ENCODE peak calls at places on chromosomes 2 and 18, in five cellular contexts. G, X, Z, B and S are unnamed samples.

GRCh38 chr18:48884306-48885235 is 66.2 kb downstream of the SMAD7 start:
- DNase-seq in G (no peak), B (no peak), Z (no peak), X (no peak), S (peak; percentile 57)

GRCh38 chr18:24567199-24567598 is 106.8 kb downstream of the HRH4 start:
- DNase-seq in G (no peak), Z (no peak), B (peak; percentile 31), X (peak; percentile 11), S (no peak)

GRCh38 chr2:37318401-37318800 is 6.2 kb downstream of the PRKD3 start:
- DNase-seq in G (peak; percentile 89), B (no peak), Z (no peak), X (no peak), S (no peak)

GRCh38 chr2:237774811-237775553 is 23.6 kb upstream of the RBM44 start:
- DNase-seq in Z (peak; percentile 83), X (peak; percentile 69), G (peak; percentile 63), B (peak; percentile 72), S (peak; percentile 88)

GRCh38 chr2:216539791-216540241 is 41.2 kb downstream of the RPL37A start:
- DNase-seq in G (no peak), B (peak; percentile 92), Z (no peak), X (peak; percentile 83), S (no peak)

GRCh38 chr18:58169472-58169871 is 125.4 kb downstream of the NEDD4L start:
- DNase-seq in G (no peak), B (no peak), X (no peak), Z (no peak), S (no peak)

GRCh38 chr2:46118656-46119338 is 178.4 kb upstream of the EPAS1 start:
- DNase-seq in Z (no peak), X (peak; percentile 95), B (no peak), G (no peak), S (no peak)

GRCh38 chr2:158586491-158586890 is 129.7 kb downstream of the PKP4 start:
- DNase-seq in G (peak; percentile 94), X (no peak), B (peak; percentile 83), Z (no peak), S (peak; percentile 54)

GRCh38 chr2:105431367-105432088 is 32.7 kb upstream of the FHL2 start:
- DNase-seq in Z (no peak), G (peak; percentile 53), X (no peak), B (no peak), S (peak; percentile 80)

GRCh38 chr2:217370391-217370790 is 510.5 kb upstream of the TNP1 start:
- DNase-seq in Z (no peak), G (no peak), B (peak; percentile 96), X (no peak), S (peak; percentile 85)

GRCh38 chr2:197208029-197208428 is 102.6 kb downstream of the ANKRD44 start:
- DNase-seq in G (no peak), Z (no peak), X (no peak), B (no peak), S (no peak)

GRCh38 chr2:203858176-203858575 is 9.4 kb upstream of the CTLA4 start:
- DNase-seq in X (no peak), G (no peak), Z (peak; percentile 11), B (no peak), S (no peak)

GRCh38 chr2:54629914-54630609 is 93.4 kb upstream of the EML6 start:
- DNase-seq in X (no peak), G (no peak), B (peak; percentile 29), Z (no peak), S (peak; percentile 81)

GRCh38 chr2:171147081-171147480 is 13.6 kb downstream of the TLK1 start:
- DNase-seq in Z (no peak), G (no peak), X (peak; percentile 66), B (peak; percentile 21), S (no peak)

GRCh38 chr2:45904931-45905642 is 253.6 kb downstream of the PRKCE start:
- DNase-seq in X (no peak), B (no peak), G (no peak), Z (no peak), S (peak; percentile 66)

GRCh38 chr2:240255811-240256703 is 115.6 kb upstream of the OTOS start:
- DNase-seq in Z (peak; percentile 69), G (no peak), X (no peak), B (peak; percentile 58), S (no peak)

GRCh38 chr2:230217424-230217823 is 2.4 kb downstream of the SP110 start:
- DNase-seq in B (no peak), X (no peak), G (no peak), Z (no peak), S (no peak)

GRCh38 chr2:26938399-26938798 is 32.0 kb upstream of the MAPRE3 start:
- DNase-seq in Z (no peak), G (no peak), B (no peak), X (no peak), S (no peak)

GRCh38 chr2:44171018-44171417 is 2.3 kb downstream of the PPM1B start:
- DNase-seq in X (peak; percentile 41), B (peak; percentile 69), G (peak; percentile 39), Z (no peak), S (no peak)

GRCh38 chr18:24408496-24408895 is 10.9 kb upstream of the OSBPL1A start:
- DNase-seq in G (no peak), X (no peak), B (no peak), Z (no peak), S (no peak)

GRCh38 chr2:241796610-241797138 is 12.3 kb upstream of the NEU4 start:
- DNase-seq in X (no peak), B (no peak), Z (no peak), G (no peak), S (peak; percentile 62)

GRCh38 chr2:65782186-65782585 is 349.8 kb upstream of the SPRED2 start:
- DNase-seq in X (no peak), Z (no peak), B (no peak), G (no peak), S (no peak)

GRCh38 chr2:147789287-147789686 is 55.5 kb upstream of the ACVR2A start:
- DNase-seq in B (peak; percentile 45), X (no peak), Z (no peak), G (no peak), S (no peak)

GRCh38 chr2:47061989-47062678 is 93.0 kb downstream of the STPG4 start:
- DNase-seq in X (no peak), B (no peak), G (no peak), Z (no peak), S (no peak)

GRCh38 chr18:50934545-50935211 is 33.2 kb upstream of the ELAC1 start:
- DNase-seq in Z (no peak), B (no peak), X (no peak), G (no peak), S (no peak)

GRCh38 chr18:46546111-46546640 is 110.8 kb downstream of the LOXHD1 start:
- DNase-seq in G (no peak), X (no peak), B (no peak), Z (peak; percentile 44), S (no peak)

GRCh38 chr2:226600184-226600583 is 199.4 kb downstream of the IRS1 start:
- DNase-seq in Z (peak; percentile 55), B (no peak), X (no peak), G (no peak), S (no peak)

GRCh38 chr2:74516070-74516633 is 1.9 kb downstream of the TLX2 start:
- DNase-seq in B (no peak), X (peak; percentile 61), Z (peak; percentile 95), G (no peak), S (peak; percentile 96)

GRCh38 chr2:219714681-219715080 is 87.3 kb downstream of the SLC4A3 start:
- DNase-seq in Z (no peak), X (no peak), G (no peak), B (no peak), S (no peak)

GRCh38 chr2:18001671-18002070 is 123.2 kb downstream of the KCNS3 start:
- DNase-seq in X (no peak), G (no peak), Z (peak; percentile 51), B (no peak), S (no peak)

GRCh38 chr2:24365051-24365450 is 4.7 kb upstream of the ITSN2 start:
- DNase-seq in Z (no peak), X (peak; percentile 95), B (peak; percentile 42), G (no peak), S (no peak)

GRCh38 chr2:176079285-176079830 is 4.4 kb downstream of the EVX2 start:
- DNase-seq in B (no peak), Z (peak; percentile 70), G (no peak), X (no peak), S (peak; percentile 77)

GRCh38 chr2:239132786-239133185 is 268.0 kb downstream of the HDAC4 start:
- DNase-seq in B (no peak), Z (no peak), G (no peak), X (no peak), S (no peak)

GRCh38 chr2:28737655-28738054 is 14.0 kb upstream of the PPP1CB start:
- DNase-seq in B (no peak), Z (no peak), G (no peak), X (no peak), S (no peak)

GRCh38 chr2:224126001-224126400 is 86.9 kb upstream of the SERPINE2 start:
- DNase-seq in X (no peak), Z (peak; percentile 31), G (no peak), B (no peak), S (no peak)

GRCh38 chr2:68336192-68336591 is 16.4 kb upstream of the CNRIP1 start:
- DNase-seq in G (peak; percentile 51), X (peak; percentile 4), Z (no peak), B (peak; percentile 98), S (no peak)

GRCh38 chr2:48315847-48316194 is 214.1 kb upstream of the STON1 start:
- DNase-seq in B (peak; percentile 28), X (peak; percentile 21), G (no peak), Z (peak; percentile 62), S (no peak)

GRCh38 chr2:101558740-101559508 is 84.0 kb upstream of the RFX8 start:
- DNase-seq in Z (no peak), B (peak; percentile 22), G (peak; percentile 93), X (peak; percentile 72), S (peak; percentile 70)
- H3K27ac ChIP-seq in Z (no peak overlapping the region), B (peak overlapping the region; percentile 5), G (peak overlapping the region; percentile 43), X (peak overlapping the region; percentile 32), S (peak overlapping the region; percentile 10)

DNA sequence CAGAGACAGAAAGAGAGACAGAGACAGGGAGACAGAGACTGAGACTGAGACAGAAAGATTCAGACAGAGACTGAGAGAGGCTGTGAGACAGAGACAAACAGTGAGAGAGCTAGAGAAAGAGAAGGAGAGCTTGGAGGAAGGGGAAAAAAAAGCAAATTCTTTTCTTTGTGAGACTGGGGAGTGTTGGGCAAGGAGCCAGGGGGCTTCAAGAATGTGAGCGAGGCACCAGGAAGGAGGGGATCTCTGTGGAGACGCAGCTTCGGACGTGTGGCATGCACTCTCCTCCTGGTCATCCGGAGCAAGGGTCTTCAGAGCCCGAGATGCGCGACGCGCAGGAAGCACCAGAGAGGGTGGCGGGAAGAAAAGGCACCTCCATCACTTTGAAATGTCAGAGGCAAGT is 73.2 kb downstream of the MYCN start:
- DNase-seq in Z (peak; percentile 33), G (no peak), X (no peak), B (no peak), S (no peak)
- H2AFZ ChIP-seq in Z (peak overlapping the region; percentile 100), G (no peak overlapping the region), X (no peak overlapping the region), B (no peak overlapping the region), S (no peak overlapping the region)

GRCh38 chr18:39845673-39846072 is 2109.4 kb upstream of the PIK3C3 start:
- DNase-seq in G (peak; percentile 30), B (no peak), Z (no peak), X (no peak), S (no peak)
- TF ChIP-seq CTCF in G (no peak), B (no peak), Z (no peak), X (no peak), S (no peak)

GRCh38 chr18:31499157-31499524 is 1.2 kb downstream of the DSG2 start:
- DNase-seq in Z (no peak), X (no peak), B (no peak), G (no peak), S (no peak)
- H3K27ac ChIP-seq in Z (no peak overlapping the region), X (no peak overlapping the region), B (no peak overlapping the region), G (no peak overlapping the region), S (no peak overlapping the region)

GRCh38 chr2:221571391-221572179 is 519 bp downstream of the EPHA4 start:
- DNase-seq in G (peak; percentile 54), B (peak; percentile 44), Z (peak; percentile 60), X (peak; percentile 47), S (peak; percentile 69)
- H2AFZ ChIP-seq in G (peak overlapping the region; percentile 89), B (peak overlapping the region; percentile 96), Z (peak overlapping the region; percentile 99), X (peak overlapping the region; percentile 50), S (peak overlapping the region; percentile 88)